ENCODE peak calls at places on chromosomes 3 and 15, in seven cellular contexts. C is activated CD8-positive, alpha-beta memory T cell treated with anti-CD3 and anti-CD28 coated beads for 24 hours; V is thoracic aorta; U is NCI-H1436; B is substantia nigra; F is stimulated activated CD4-positive, alpha-beta T cell treated with anti-CD3 and anti-CD28 coated beads, Interleukin-1b, Interleukin-23, amount 100 ng/mL, for 24 hours; O is anterior cingulate cortex. Z is an unnamed sample.

GRCh38 chr3:8318002-8318649 is 183.5 kb upstream of the LMCD1 start:
- DNase-seq in V (no peak), F (no peak), B (no peak), U (no peak), C (no peak), O (no peak), Z (no peak)

GRCh38 chr15:66862111-66862815 is 160.2 kb downstream of the SMAD6 start:
- DNase-seq in O (no peak), V (no peak), U (no peak), C (peak), F (no peak), B (no peak), Z (no peak)

GRCh38 chr3:175266993-175267960 is 408.1 kb downstream of the NAALADL2 start:
- DNase-seq in C (no peak), V (no peak), F (no peak), B (no peak), O (no peak), U (no peak), Z (no peak)

GRCh38 chr15:57708047-57708446 is 1.5 kb downstream of the POLR2M start:
- DNase-seq in V (no peak), U (no peak), B (no peak), C (no peak), O (no peak), F (no peak), Z (no peak)

GRCh38 chr15:91566116-91566515 is 287.4 kb upstream of the SLCO3A1 start:
- DNase-seq in V (no peak), B (no peak), O (no peak), F (no peak), C (no peak), U (no peak), Z (no peak)

GRCh38 chr3:14418259-14418658 is 15.9 kb downstream of the SLC6A6 start:
- DNase-seq in C (no peak), O (no peak), B (no peak), V (no peak), U (no peak), F (no peak), Z (no peak)

GRCh38 chr3:53941945-53942344 is 50.3 kb upstream of the SELENOK start:
- DNase-seq in V (no peak), F (no peak), U (no peak), C (no peak), B (no peak), O (no peak), Z (no peak)

GRCh38 chr3:25563601-25564000 is 101.1 kb downstream of the TOP2B start:
- DNase-seq in B (no peak), O (no peak), U (no peak), F (no peak), V (no peak), C (no peak), Z (no peak)

GRCh38 chr3:149435936-149436885 is 38.3 kb upstream of the TM4SF4 start:
- DNase-seq in B (no peak), C (no peak), F (no peak), U (no peak), O (no peak), V (no peak), Z (no peak)

GRCh38 chr15:90497912-90498311 is 31.8 kb upstream of the CRTC3 start:
- DNase-seq in C (no peak), O (no peak), V (no peak), U (no peak), F (no peak), B (no peak), Z (no peak)

GRCh38 chr3:9776896-9777694 is 7.3 kb upstream of the CAMK1 start:
- DNase-seq in C (no peak), B (no peak), O (no peak), F (no peak), V (no peak), U (no peak), Z (no peak)

GRCh38 chr3:118692417-118692816 is 342.2 kb downstream of the IGSF11 start:
- DNase-seq in F (no peak), B (no peak), C (no peak), U (no peak), V (no peak), O (no peak), Z (no peak)

GRCh38 chr15:71278989-71279756 is 163.9 kb downstream of the THSD4 start:
- DNase-seq in O (no peak), C (no peak), F (no peak), V (peak), U (peak), B (no peak), Z (no peak)

GRCh38 chr3:52454235-52454937 is 545 bp upstream of the TNNC1 start:
- DNase-seq in V (no peak), B (no peak), F (no peak), C (peak), U (no peak), O (no peak), Z (no peak)

GRCh38 chr3:71444028-71444860 is 139.3 kb downstream of the FOXP1 start:
- DNase-seq in U (no peak), C (peak), O (peak), F (no peak), B (no peak), V (no peak), Z (peak)

GRCh38 chr15:75178171-75178937 is 23.3 kb upstream of the C15orf39 start:
- DNase-seq in C (no peak), V (no peak), F (no peak), B (no peak), O (no peak), U (peak), Z (no peak)

GRCh38 chr3:195855471-195856409 is 44.0 kb upstream of the MUC4 start:
- DNase-seq in O (no peak), V (no peak), F (no peak), U (no peak), C (no peak), B (no peak), Z (no peak)

GRCh38 chr3:143146875-143147274 is 27.3 kb downstream of the CHST2 start:
- DNase-seq in B (no peak), O (no peak), V (no peak), F (no peak), C (no peak), U (no peak), Z (no peak)

GRCh38 chr3:181948286-181948685 is 236.6 kb downstream of the SOX2 start:
- DNase-seq in O (no peak), B (no peak), V (no peak), C (no peak), U (no peak), F (no peak), Z (no peak)

GRCh38 chr15:68781766-68782588 is 38.7 kb downstream of the ANP32A start:
- DNase-seq in B (no peak), F (no peak), O (no peak), C (peak), V (peak), U (no peak), Z (peak)

GRCh38 chr3:149472393-149472792 is 2.1 kb upstream of the TM4SF4 start:
- DNase-seq in O (no peak), C (no peak), B (no peak), V (no peak), U (no peak), F (no peak), Z (no peak)